ENCODE peak calls at places on chromosomes 11 and 22, in nine cellular contexts. R is CD8-positive, alpha-beta T cell; N is RWPE2; Y is fibroblast of mammary gland; T is colonic mucosa; L is A549; G is activated CD8-positive, alpha-beta T cell treated with anti-CD3 and anti-CD28 coated beads for 36 hours; A is GM23338; F is foreskin fibroblast. E is an unnamed sample.

GRCh38 chr11:30585892-30586250 is 282 bp downstream of the MPPED2 start:
- DNase-seq in R (no peak), N (no peak), Y (no peak), T (peak), L (no peak), G (peak), A (peak), F (no peak), E (no peak)

GRCh38 chr11:81874627-81875026 is 859.0 kb downstream of the FAM181B start:
- DNase-seq in R (no peak), N (no peak), Y (no peak), T (no peak), L (no peak), G (peak), A (peak), F (no peak), E (no peak)

GRCh38 chr22:31137721-31138120 is 2.6 kb downstream of the PLA2G3 start:
- DNase-seq in R (no peak), N (no peak), Y (no peak), T (no peak), L (no peak), G (no peak), A (no peak), F (no peak), E (no peak)

GRCh38 chr11:69840371-69841169 is 21.4 kb upstream of the FGF3 start:
- DNase-seq in R (no peak), N (no peak), Y (no peak), T (no peak), L (no peak), G (no peak), A (no peak), F (no peak), E (peak)

GRCh38 chr11:70486731-70487130 is 88.4 kb downstream of the CTTN start:
- DNase-seq in R (no peak), N (no peak), Y (no peak), T (no peak), L (no peak), G (no peak), A (no peak), F (no peak), E (no peak)

GRCh38 chr11:124753207-124753606 is 1.2 kb upstream of the VSIG2 start:
- DNase-seq in R (no peak), N (no peak), Y (no peak), T (no peak), L (no peak), G (no peak), A (no peak), F (peak), E (no peak)

GRCh38 chr11:11860103-11860979 is 18.6 kb downstream of the USP47 start:
- DNase-seq in R (no peak), N (no peak), Y (peak), T (no peak), L (no peak), G (no peak), A (no peak), F (peak), E (no peak)

GRCh38 chr22:39290724-39291161 is 28.7 kb downstream of the RPL3 start:
- DNase-seq in R (no peak), N (peak), Y (peak), T (no peak), L (peak), G (no peak), A (no peak), F (peak), E (no peak)

GRCh38 chr11:116082256-116082655 is 578.0 kb upstream of the CADM1 start:
- DNase-seq in R (no peak), N (no peak), Y (no peak), T (no peak), L (no peak), G (no peak), A (no peak), F (no peak), E (no peak)

GRCh38 chr11:67464411-67465189 is 4.5 kb downstream of the TMEM134 start:
- DNase-seq in R (peak), N (peak), Y (peak), T (peak), L (peak), G (peak), A (peak), F (peak), E (no peak)

GRCh38 chr11:97092823-97093222 is 703.0 kb downstream of the JRKL start:
- DNase-seq in R (no peak), N (no peak), Y (no peak), T (no peak), L (no peak), G (no peak), A (no peak), F (no peak), E (no peak)

GRCh38 chr11:66564984-66565383 is 3.4 kb downstream of the CTSF start:
- DNase-seq in R (no peak), N (no peak), Y (no peak), T (no peak), L (no peak), G (no peak), A (no peak), F (no peak), E (no peak)

GRCh38 chr11:69462106-69463045 is 19.1 kb upstream of the LINC01488 start:
- DNase-seq in R (no peak), N (no peak), Y (peak), T (peak), L (no peak), G (no peak), A (no peak), F (no peak), E (no peak)

GRCh38 chr11:10694481-10695239 is 1.1 kb upstream of the IRAG1 start:
- DNase-seq in R (no peak), N (no peak), Y (peak), T (no peak), L (no peak), G (no peak), A (no peak), F (peak), E (no peak)

GRCh38 chr22:27115816-27116256 is 458.4 kb downstream of the MIAT start:
- DNase-seq in R (no peak), N (no peak), Y (peak), T (peak), L (peak), G (no peak), A (no peak), F (peak), E (peak)
- TF ChIP-seq CTCF in R (no peak), N (no peak), Y (no peak), T (no peak), L (no peak), G (no peak), A (no peak), F (no peak), E (no peak)

GRCh38 chr11:126573325-126574076 is 218.0 kb downstream of the ST3GAL4 start:
- DNase-seq in R (no peak), N (no peak), Y (no peak), T (no peak), L (no peak), G (no peak), A (peak), F (no peak), E (no peak)
- TF ChIP-seq CTCF in R (no peak), N (peak), Y (peak), T (no peak), L (peak), G (no peak), A (peak), F (peak), E (peak)

GRCh38 chr11:112728288-112728687 is 232.9 kb upstream of the NCAM1 start:
- DNase-seq in R (no peak), N (no peak), Y (no peak), T (no peak), L (no peak), G (no peak), A (no peak), F (no peak), E (no peak)
- TF ChIP-seq CTCF in R (no peak), N (no peak), Y (no peak), T (no peak), L (no peak), G (no peak), A (no peak), F (no peak), E (no peak)

DNA sequence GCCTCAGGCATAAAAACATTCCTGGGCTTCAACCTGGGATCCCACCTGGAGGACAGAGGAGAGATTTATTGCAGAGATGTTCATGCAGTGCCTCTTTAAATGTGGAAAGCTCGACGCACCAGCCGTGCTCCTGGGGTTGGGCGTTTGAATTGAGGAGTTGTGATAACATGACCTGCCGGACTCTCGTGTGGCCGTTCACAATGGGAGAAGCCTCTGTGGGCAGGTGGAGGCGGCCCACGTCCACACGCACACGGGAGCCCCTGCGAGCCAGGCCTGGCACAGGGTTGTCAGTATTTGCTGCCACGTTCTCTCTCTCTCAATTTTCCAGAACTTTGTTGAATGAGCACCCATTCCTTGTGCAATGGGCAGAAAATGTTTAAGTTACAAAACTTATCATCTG is 58.3 kb upstream of the PPARA start:
- DNase-seq in R (no peak), N (no peak), Y (no peak), T (no peak), L (no peak), G (no peak), A (no peak), F (no peak), E (no peak)
- TF ChIP-seq CTCF in R (no peak), N (no peak), Y (no peak), T (no peak), L (no peak), G (no peak), A (no peak), F (no peak), E (no peak)

GRCh38 chr11:114058026-114058706 is 1.3 kb upstream of the ZBTB16 start:
- DNase-seq in R (no peak), N (no peak), Y (peak), T (no peak), L (no peak), G (no peak), A (peak), F (no peak), E (no peak)

GRCh38 chr11:114058871-114059277 is 637 bp upstream of the ZBTB16 start:
- DNase-seq in R (no peak), N (no peak), Y (peak), T (no peak), L (no peak), G (no peak), A (peak), F (peak), E (no peak)

GRCh38 chr11:114059984-114060401 is 482 bp downstream of the ZBTB16 start:
- DNase-seq in R (no peak), N (no peak), Y (peak), T (peak), L (no peak), G (peak), A (peak), F (peak), E (no peak)

GRCh38 chr11:114060402-114061052 is 1.0 kb downstream of the ZBTB16 start:
- DNase-seq in R (no peak), N (no peak), Y (no peak), T (peak), L (no peak), G (peak), A (peak), F (peak), E (no peak)

DNA sequence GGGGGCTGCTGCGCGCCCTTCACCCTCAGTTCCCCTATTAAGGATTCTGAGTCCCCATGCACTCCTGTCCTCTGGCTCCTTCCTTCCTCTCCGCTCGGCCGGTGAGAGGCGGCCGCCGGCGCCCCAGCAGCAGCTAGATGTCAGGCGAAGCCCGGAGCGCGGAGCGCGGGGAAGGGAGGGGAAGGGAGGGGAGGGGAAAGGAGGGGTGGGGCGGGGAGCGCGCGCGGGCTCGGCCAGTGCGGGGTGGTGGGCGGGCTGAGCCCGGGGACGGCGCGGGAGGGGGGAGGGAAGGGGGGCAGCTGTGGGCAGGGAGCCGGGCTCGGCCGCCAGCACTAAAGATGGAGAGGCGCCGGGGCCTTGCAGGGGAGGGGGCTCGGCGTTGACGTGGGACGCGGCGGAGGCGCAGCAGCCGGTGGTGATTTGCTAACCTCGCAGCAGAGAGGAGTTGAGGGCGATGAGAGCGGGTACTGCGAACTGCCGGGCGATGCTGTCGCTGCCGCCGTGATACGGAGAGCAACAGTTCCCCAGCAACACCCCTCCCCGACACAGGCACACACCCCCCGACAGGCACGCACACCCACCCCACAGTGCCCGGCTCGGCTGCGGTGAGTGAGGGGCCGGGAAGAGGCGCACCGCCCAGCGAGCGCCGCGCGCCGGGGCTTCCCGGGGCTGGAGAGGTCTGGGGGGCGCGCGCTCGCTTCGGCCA is at the start of gene ZBTB16:
- DNase-seq in R (peak), N (no peak), Y (peak), T (peak), L (no peak), G (peak), A (peak), F (peak), E (peak)
- TF ChIP-seq CTCF in R (no peak), N (peak), Y (peak), T (no peak), L (no peak), G (no peak), A (peak), F (no peak), E (peak)

DNA sequence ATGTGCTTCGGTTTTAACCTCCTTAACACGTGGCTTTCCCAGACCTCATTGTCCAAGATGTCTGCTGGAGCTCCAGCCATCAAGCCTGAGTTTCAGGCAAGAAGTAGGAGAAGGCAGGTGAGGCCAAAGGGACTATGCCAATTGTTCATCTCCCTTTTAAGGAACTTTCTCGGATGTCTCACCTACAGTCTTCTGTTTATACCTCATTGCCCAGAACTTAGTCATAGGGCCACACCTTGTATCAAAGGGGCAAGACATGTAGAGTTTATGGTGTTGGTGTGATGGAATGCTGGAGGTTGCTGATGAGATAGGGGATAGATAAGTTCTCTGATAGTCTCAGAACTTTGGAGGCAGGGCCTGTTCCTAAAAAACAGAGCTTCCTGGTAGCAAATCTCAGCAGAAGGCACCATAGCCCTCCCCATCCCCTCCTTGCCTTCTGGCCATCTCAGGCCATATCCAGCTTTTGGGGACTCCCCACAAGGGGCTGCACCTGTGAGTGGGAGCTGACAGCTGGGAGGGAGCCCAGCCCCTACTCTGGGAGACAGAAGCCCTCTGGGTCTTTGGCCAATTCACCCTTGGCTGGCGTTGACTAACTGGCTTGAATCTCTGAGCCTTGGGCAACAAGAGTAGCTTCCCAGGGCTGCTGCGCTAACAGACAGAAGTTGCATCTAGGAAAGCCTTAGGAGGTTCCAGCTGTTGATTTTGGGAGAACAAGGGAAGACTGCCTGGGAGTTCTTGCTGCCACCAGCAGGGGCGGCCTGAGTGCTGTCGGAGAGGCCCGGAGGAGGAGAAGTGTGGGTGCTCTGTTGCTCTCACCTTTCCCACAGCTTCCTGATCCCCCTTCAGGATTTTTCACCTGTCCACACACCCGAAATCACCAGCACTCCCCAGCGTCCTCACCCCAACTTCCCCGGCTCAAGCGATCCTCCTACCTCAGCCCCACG is 149.8 kb upstream of the THY1 start:
- DNase-seq in R (no peak), N (no peak), Y (no peak), T (no peak), L (no peak), G (no peak), A (peak), F (no peak), E (no peak)
- TF ChIP-seq CTCF in R (no peak), N (no peak), Y (no peak), T (no peak), L (no peak), G (no peak), A (peak), F (no peak), E (no peak)

DNA sequence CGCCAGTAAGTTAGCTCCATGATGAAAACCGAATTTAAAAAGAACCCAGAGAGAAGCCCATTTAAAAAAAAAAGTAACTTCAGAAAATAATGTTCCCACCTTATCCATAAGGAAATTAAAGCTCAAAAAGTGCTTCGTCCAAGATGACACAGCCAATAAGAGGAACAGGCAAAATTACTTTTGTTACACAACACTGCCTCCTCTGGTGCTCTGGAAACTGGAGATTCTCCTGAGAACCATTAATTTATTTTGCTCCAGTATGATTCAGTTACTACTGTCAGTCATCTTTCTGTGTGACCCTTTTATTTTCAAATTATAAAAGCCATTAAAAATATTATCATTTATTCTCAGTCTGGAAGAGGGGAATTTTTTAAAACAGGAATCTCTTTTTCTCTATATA is 2.0 kb downstream of the IFT27 start:
- DNase-seq in R (no peak), N (no peak), Y (peak), T (no peak), L (peak), G (no peak), A (peak), F (peak), E (no peak)
- TF ChIP-seq CTCF in R (no peak), N (peak), Y (peak), T (no peak), L (peak), G (peak), A (peak), F (peak), E (peak)

GRCh38 chr11:121650520-121651266 is 197.9 kb upstream of the SORL1-AS1 start:
- DNase-seq in R (no peak), N (no peak), Y (no peak), T (no peak), L (no peak), G (peak), A (no peak), F (no peak), E (no peak)

GRCh38 chr11:121645596-121645995 is 192.8 kb upstream of the SORL1-AS1 start:
- DNase-seq in R (no peak), N (no peak), Y (no peak), T (no peak), L (no peak), G (no peak), A (no peak), F (peak), E (no peak)

GRCh38 chr11:121651267-121651625 is 198.5 kb upstream of the SORL1-AS1 start:
- DNase-seq in R (no peak), N (no peak), Y (no peak), T (no peak), L (no peak), G (no peak), A (no peak), F (no peak), E (no peak)

GRCh38 chr11:121649798-121650197 is 197.0 kb upstream of the SORL1-AS1 start:
- DNase-seq in R (no peak), N (no peak), Y (no peak), T (no peak), L (no peak), G (no peak), A (no peak), F (no peak), E (no peak)

GRCh38 chr11:121648306-121648705 is 195.5 kb upstream of the SORL1-AS1 start:
- DNase-seq in R (no peak), N (no peak), Y (no peak), T (no peak), L (no peak), G (no peak), A (peak), F (no peak), E (no peak)
- TF ChIP-seq CTCF in R (no peak), N (no peak), Y (no peak), T (no peak), L (no peak), G (no peak), A (peak), F (no peak), E (peak)

E was measured in astrocyte of the cerebellum.